ENCODE peak calls at places on chromosomes 12 and 14, in four cellular contexts. H is thyroid gland, O is body of pancreas, E is heart left ventricle. B is an unnamed sample. For H3K9me3, the result is how much of the 10 kb centered on the place peaks cover.

GRCh38 chr14:103118019-103118662 is 5.1 kb upstream of the TNFAIP2 start:
- DNase-seq in H (peak), O (peak), E (peak), B (peak)

GRCh38 chr14:35963209-35963608 is 137.1 kb downstream of the BRMS1L start:
- DNase-seq in H (no peak), O (no peak), E (no peak), B (no peak)

GRCh38 chr14:104874110-104874531 is 9.1 kb downstream of the CEP170B start:
- DNase-seq in H (no peak), O (no peak), E (no peak), B (no peak)

GRCh38 chr14:32382704-32383103 is 53.6 kb downstream of the AKAP6 start:
- DNase-seq in H (peak), O (peak), E (no peak), B (no peak)

GRCh38 chr12:106122004-106122403 is 16.8 kb downstream of the NUAK1 start:
- DNase-seq in H (no peak), O (no peak), E (no peak), B (no peak)

GRCh38 chr12:103399986-103400385 is 95.8 kb downstream of the C12orf42 start:
- DNase-seq in H (no peak), O (no peak), E (no peak), B (no peak)

GRCh38 chr14:36582011-36582873 is at the start of gene NKX2-8:
- DNase-seq in H (peak), O (no peak), E (no peak), B (no peak)

GRCh38 chr14:78081245-78081644 is 88.9 kb upstream of the NRXN3 start:
- DNase-seq in H (no peak), O (no peak), E (no peak), B (no peak)

GRCh38 chr12:46373303-46374182 is 970 bp upstream of the SLC38A2 start:
- DNase-seq in H (peak), O (peak), E (peak), B (peak)

GRCh38 chr12:22518067-22518719 is 26.1 kb downstream of the C2CD5 start:
- DNase-seq in H (peak), O (peak), E (peak), B (no peak)

GRCh38 chr14:103626150-103626850 is 2.7 kb upstream of the KLC1 start:
- DNase-seq in H (peak), O (no peak), E (no peak), B (peak)

GRCh38 chr12:130124106-130124505 is 38.2 kb upstream of the FZD10 start:
- DNase-seq in H (no peak), O (no peak), E (no peak), B (no peak)

GRCh38 chr12:120720234-120720968 is 5.2 kb upstream of the ACADS start:
- DNase-seq in H (no peak), O (no peak), E (no peak), B (no peak)

GRCh38 chr14:91418387-91419043 is 895 bp upstream of the CCDC88C start:
- DNase-seq in H (peak), O (peak), E (peak), B (peak)

GRCh38 chr14:105907276-105907675 is 380.9 kb downstream of the TMEM121 start:
- DNase-seq in H (no peak), O (no peak), E (no peak), B (no peak)
- H3K9me3 ChIP-seq in H (under half), O (under half), E (under half), B (under half)

GRCh38 chr12:6936378-6936638 is 7.3 kb upstream of the RNU7-1 start:
- DNase-seq in H (no peak), O (no peak), E (no peak), B (no peak)

GRCh38 chr12:6936642-6937480 is 6.8 kb upstream of the RNU7-1 start:
- DNase-seq in H (no peak), O (no peak), E (peak), B (no peak)

GRCh38 chr12:6939187-6939540 is 4.5 kb upstream of the RNU7-1 start:
- DNase-seq in H (no peak), O (no peak), E (no peak), B (no peak)

GRCh38 chr12:6938353-6939186 is 5.0 kb upstream of the RNU7-1 start:
- DNase-seq in H (no peak), O (no peak), E (no peak), B (no peak)

DNA sequence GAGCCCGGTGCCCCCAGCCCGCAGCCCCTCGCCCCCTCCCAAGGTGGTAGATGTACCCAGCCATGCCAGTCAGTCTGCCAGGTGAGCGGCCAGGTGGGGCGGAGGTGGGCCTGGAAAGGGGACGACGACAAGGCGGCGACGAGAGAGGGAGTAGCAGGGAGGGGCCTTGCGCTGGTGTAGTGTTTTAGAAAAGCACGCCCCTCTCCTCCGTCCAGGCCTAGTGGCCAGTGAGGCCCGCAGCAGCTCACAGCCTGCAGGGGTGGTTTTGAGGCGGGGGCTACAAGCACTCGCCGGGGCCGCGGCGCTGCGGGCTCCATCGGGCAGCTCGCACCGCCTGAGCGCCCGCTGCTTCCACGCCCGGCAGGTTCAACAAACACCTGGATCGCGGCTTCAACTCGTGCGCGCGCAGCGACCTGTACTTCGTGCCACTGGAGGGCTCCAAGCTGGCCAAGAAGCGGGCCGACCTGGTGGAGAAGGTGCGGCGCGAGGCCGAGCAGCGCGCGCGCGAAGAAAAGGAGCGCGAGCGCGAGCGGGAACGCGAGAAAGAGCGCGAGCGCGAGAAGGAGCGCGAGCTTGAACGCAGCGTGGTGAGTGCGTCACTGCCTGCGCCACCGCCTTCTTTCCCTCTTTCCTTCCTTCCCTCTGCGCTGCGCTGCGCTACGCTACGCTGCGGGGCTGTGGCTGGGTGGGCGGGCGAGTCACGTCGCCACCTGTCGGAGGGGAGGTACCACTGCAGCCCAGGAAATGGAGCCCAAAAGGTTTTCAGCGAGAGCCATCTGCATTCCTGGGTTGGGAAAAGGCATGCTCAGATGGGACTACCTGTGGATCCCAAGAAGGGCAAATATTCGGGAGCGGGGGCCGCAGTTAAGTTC is 5.9 kb upstream of the RNU7-1 start:
- DNase-seq in H (peak), O (peak), E (peak), B (peak)
- TF ChIP-seq POLR2A in H (peak), O (peak), E (no peak), B (peak)

GRCh38 chr14:67562776-67563150 is 29.7 kb downstream of the PLEKHH1 start:
- DNase-seq in H (no peak), O (no peak), E (no peak), B (no peak)
- H3K9me3 ChIP-seq in H (under half), O (under half), E (under half), B (under half)

DNA sequence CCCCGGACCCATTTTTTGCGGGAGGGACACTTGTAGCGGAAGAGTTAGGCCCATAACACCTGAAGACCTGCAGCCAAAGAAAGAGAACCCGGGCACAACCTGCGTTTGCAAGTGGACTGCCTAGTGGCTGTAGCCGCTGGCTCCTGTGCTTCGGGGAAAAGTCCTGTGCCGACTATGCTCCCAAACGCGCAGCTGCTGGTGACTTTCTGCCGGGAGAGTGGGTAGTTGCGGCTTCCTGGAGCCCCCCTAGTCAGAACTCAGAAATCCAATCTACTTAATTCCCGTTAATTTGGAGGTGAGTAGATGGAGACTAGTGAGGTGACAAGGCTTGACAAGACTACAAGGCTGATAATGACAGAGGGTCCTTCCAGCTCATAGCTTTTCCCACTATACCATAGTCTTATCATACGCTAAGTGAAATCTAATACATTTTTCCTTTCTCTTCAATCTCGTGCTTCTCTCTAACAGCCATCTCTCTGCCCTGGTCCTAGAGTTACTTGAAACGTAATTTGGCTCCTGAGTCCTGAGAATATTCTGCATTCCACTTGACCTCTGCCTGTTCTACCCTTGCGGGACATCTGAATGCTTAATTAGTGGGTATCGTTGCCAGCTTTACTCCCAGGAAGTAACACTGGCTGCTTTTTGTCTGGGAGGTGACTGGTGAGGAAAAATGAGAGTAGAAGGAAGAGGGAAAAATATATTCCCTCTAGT is 535 bp downstream of the MTHFD1 start:
- DNase-seq in H (peak), O (peak), E (no peak), B (peak)
- TF ChIP-seq POLR2A in H (no peak), O (no peak), E (no peak), B (no peak)

GRCh38 chr12:75020068-75020557 is 189.5 kb downstream of the KCNC2 start:
- DNase-seq in H (no peak), O (no peak), E (no peak), B (no peak)
- H3K9me3 ChIP-seq in H (under half), O (under half), E (half or more), B (under half)

GRCh38 chr12:123390415-123391093 is 6.6 kb downstream of the KMT5A start:
- DNase-seq in H (peak), O (no peak), E (no peak), B (no peak)
- TF ChIP-seq POLR2A in H (peak), O (no peak), E (no peak), B (no peak)

GRCh38 chr12:79567164-79567563 is 123.6 kb downstream of the PAWR start:
- DNase-seq in H (no peak), O (no peak), E (no peak), B (no peak)
- H3K9me3 ChIP-seq in H (under half), O (under half), E (under half), B (under half)

GRCh38 chr12:96084624-96085023 is 49.2 kb upstream of the LTA4H start:
- DNase-seq in H (no peak), O (no peak), E (no peak), B (no peak)

GRCh38 chr12:96083020-96083489 is 47.7 kb upstream of the LTA4H start:
- DNase-seq in H (no peak), O (no peak), E (no peak), B (no peak)

GRCh38 chr12:96081596-96081995 is 46.2 kb upstream of the LTA4H start:
- DNase-seq in H (no peak), O (no peak), E (no peak), B (no peak)

GRCh38 chr12:96085475-96085874 is 50.1 kb upstream of the LTA4H start:
- DNase-seq in H (no peak), O (no peak), E (no peak), B (no peak)
- TF ChIP-seq POLR2A in H (no peak), O (no peak), E (no peak), B (no peak)

GRCh38 chr14:106506901-106507305 is 980.5 kb downstream of the TMEM121 start:
- DNase-seq in H (no peak), O (peak), E (no peak), B (peak)
- H3K9me3 ChIP-seq in H (under half), O (under half), E (under half), B (under half)

DNA sequence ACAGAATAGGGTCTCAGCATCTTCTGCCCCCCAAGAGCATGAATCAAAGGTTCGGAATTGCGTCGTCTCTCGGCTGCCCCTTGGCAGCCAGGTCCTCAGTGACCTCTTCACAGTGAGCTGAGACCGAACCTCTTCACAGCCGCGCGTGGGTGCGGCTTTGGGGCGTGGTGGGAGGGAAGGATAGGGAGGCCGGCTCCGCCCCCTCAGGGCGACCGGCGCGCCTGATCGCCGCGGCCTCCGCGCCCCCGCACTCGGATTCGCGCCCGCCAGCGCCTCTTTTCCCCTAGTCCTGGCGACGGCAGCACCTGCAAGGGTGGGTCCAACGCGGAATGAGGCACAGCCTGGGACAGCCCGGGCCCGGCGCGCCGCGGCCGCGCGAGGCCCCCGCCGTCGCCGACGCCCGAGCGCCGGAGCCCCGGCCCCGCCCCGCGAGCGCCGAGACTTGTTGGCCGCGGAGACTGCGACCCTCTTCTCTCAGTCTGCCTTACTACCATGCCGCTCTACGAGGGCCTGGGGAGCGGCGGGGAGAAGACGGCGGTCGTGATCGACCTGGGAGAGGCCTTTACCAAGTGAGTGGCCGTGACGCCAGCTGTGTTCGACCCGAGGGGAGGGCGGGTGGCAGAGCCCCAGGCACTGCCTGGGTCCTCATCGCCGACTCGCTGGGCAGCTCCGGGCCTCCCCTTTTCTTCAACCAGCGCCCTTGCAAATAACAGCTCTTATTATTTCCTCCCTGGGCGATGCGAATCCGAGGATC is at the start of gene ACTR10:
- DNase-seq in H (peak), O (peak), E (peak), B (peak)
- TF ChIP-seq POLR2A in H (peak), O (peak), E (no peak), B (peak)

B was measured in transverse colon.